ENCODE peak calls at places on chromosomes 6 and 20, in nine cellular contexts. B is NCI-H2081; F is stomach; M is iPS-NIHi11; Z is omental fat pad; S is activated CD8-positive, alpha-beta memory T cell treated with anti-CD3 and anti-CD28 coated beads for 1 hour; I is CD4-positive, alpha-beta memory T cell; G is tibial artery; E is BE2C. J is an unnamed sample.

GRCh38 chr6:100479180-100480035 is 14.7 kb upstream of the SIM1 start:
- DNase-seq in M (peak), S (no peak), E (no peak), I (no peak), F (no peak), Z (no peak), G (no peak), B (peak), J (peak)

GRCh38 chr6:155093430-155093829 is 98.3 kb downstream of the TIAM2 start:
- DNase-seq in S (no peak), E (no peak), B (no peak), Z (no peak), M (no peak), G (no peak), F (no peak), I (peak), J (no peak)

GRCh38 chr6:28988536-28989415 is 16.3 kb downstream of the ZNF311 start:
- DNase-seq in G (no peak), B (peak), M (peak), E (peak), Z (no peak), F (peak), S (peak), I (peak), J (no peak)

GRCh38 chr6:44139351-44139743 is 12.0 kb downstream of the TMEM63B start:
- DNase-seq in M (no peak), I (no peak), B (no peak), E (no peak), Z (no peak), S (no peak), G (no peak), F (no peak), J (no peak)

GRCh38 chr6:12028194-12028593 is 16.1 kb downstream of the HIVEP1 start:
- DNase-seq in M (no peak), E (no peak), F (no peak), I (no peak), Z (no peak), S (no peak), B (no peak), G (no peak), J (no peak)

GRCh38 chr20:18139832-18140231 is 2.2 kb downstream of the KAT14 start:
- DNase-seq in G (no peak), F (no peak), E (no peak), I (no peak), B (no peak), M (no peak), Z (no peak), S (no peak), J (no peak)

GRCh38 chr20:8774412-8774811 is 294.5 kb upstream of the PLCB4 start:
- DNase-seq in G (no peak), B (no peak), S (no peak), M (no peak), E (no peak), Z (no peak), I (no peak), F (no peak), J (no peak)

GRCh38 chr20:33713865-33714367 is 6.2 kb downstream of the PXMP4 start:
- DNase-seq in B (no peak), I (no peak), F (no peak), G (no peak), Z (no peak), M (no peak), S (no peak), E (no peak), J (no peak)

GRCh38 chr20:53579581-53580375 is 13.9 kb downstream of the ZNF217 start:
- DNase-seq in M (no peak), I (peak), E (peak), G (no peak), F (peak), B (no peak), S (no peak), Z (no peak), J (peak)

GRCh38 chr6:110976575-110976974 is 5.3 kb upstream of the RPF2 start:
- DNase-seq in E (no peak), G (no peak), I (no peak), M (no peak), F (no peak), B (no peak), S (no peak), Z (no peak), J (no peak)

GRCh38 chr6:106894978-106895702 is 79.4 kb downstream of the CD24 start:
- DNase-seq in Z (no peak), S (no peak), E (no peak), F (peak), B (peak), G (no peak), I (no peak), M (no peak), J (no peak)